ENCODE peak calls at places on chromosome 9, in seven cellular contexts. R, A, S, H, Y, L and Z are unnamed samples.

GRCh38 chr9:133210609-133211008 is 1.6 kb upstream of the OBP2B start:
- DNase-seq in L (no peak), R (peak), A (no peak), H (no peak), S (no peak), Y (no peak), Z (no peak)

GRCh38 chr9:114472765-114473446 is 32.4 kb downstream of the WHRN start:
- DNase-seq in L (no peak), R (no peak), Y (no peak), H (peak), S (no peak), A (no peak), Z (no peak)

GRCh38 chr9:6007770-6008168 is 7.7 kb downstream of the RANBP6 start:
- DNase-seq in R (peak), S (peak), A (peak), Y (peak), H (peak), L (peak), Z (peak)

GRCh38 chr9:36928210-36928609 is 105.9 kb downstream of the PAX5 start:
- DNase-seq in H (no peak), A (no peak), L (no peak), S (no peak), R (no peak), Y (no peak), Z (no peak)

GRCh38 chr9:115058684-115059315 is 59.2 kb downstream of the TNC start:
- DNase-seq in A (no peak), Y (peak), L (peak), S (no peak), H (peak), R (no peak), Z (no peak)

GRCh38 chr9:97176206-97176605 is 131.3 kb upstream of the CCDC180 start:
- DNase-seq in Y (peak), S (no peak), H (peak), L (peak), A (no peak), R (no peak), Z (no peak)

GRCh38 chr9:76932778-76933177 is 26.9 kb upstream of the PRUNE2 start:
- DNase-seq in S (no peak), A (no peak), R (no peak), L (peak), H (no peak), Y (no peak), Z (no peak)

GRCh38 chr9:129613520-129614175 is 7.3 kb downstream of the C9orf50 start:
- DNase-seq in R (no peak), A (no peak), Y (no peak), H (no peak), S (peak), L (no peak), Z (no peak)

GRCh38 chr9:77770340-77770739 is 122.2 kb upstream of the GNA14 start:
- DNase-seq in A (no peak), R (no peak), L (no peak), H (no peak), Y (no peak), S (no peak), Z (no peak)

GRCh38 chr9:90546200-90546599 is 96.4 kb downstream of the DIRAS2 start:
- DNase-seq in L (peak), R (no peak), Y (peak), S (no peak), H (peak), A (no peak), Z (no peak)

GRCh38 chr9:135961277-135961705 is at the start of gene UBAC1:
- DNase-seq in R (peak), H (peak), L (peak), Y (peak), S (peak), A (peak), Z (peak)
- TF ChIP-seq CTCF in R (peak), H (peak), L (peak), Y (no peak), S (peak), A (peak), Z (no peak)

GRCh38 chr9:110066929-110067716 is 140.8 kb downstream of the C9orf152 start:
- DNase-seq in A (no peak), R (no peak), S (no peak), H (no peak), L (peak), Y (no peak), Z (no peak)

GRCh38 chr9:110069326-110070248 is 138.4 kb downstream of the C9orf152 start:
- DNase-seq in R (peak), S (no peak), A (no peak), Y (peak), L (peak), H (peak), Z (no peak)

GRCh38 chr9:110065527-110065926 is 142.4 kb downstream of the C9orf152 start:
- DNase-seq in A (no peak), Y (no peak), S (no peak), L (peak), R (no peak), H (peak), Z (no peak)

GRCh38 chr9:110064721-110065252 is 143.2 kb downstream of the C9orf152 start:
- DNase-seq in Y (no peak), L (no peak), H (no peak), A (no peak), R (no peak), S (peak), Z (no peak)

DNA sequence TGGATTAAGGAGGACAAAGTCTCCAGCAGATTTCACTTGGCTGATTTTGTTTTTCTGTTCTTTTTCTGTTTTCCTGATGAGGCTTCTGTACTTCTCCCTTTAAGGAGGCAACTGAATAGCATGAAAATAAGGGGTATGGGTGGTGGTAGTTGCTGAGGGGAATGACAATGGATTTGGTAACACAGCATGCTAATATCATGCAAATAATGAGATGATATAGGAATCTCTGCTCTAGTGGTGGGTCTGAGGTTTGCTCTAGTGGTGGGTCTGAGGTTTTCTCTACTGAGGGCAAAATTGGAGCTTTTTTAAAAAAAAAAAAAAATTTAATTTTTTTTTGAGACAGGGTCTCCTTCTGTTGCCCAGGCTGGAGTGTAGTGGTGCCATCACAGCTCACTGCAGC is 139.7 kb downstream of the C9orf152 start:
- DNase-seq in Y (no peak), R (no peak), A (no peak), H (no peak), L (no peak), S (no peak), Z (no peak)
- TF ChIP-seq CTCF in Y (no peak), R (no peak), A (no peak), H (no peak), L (peak), S (peak), Z (no peak)

DNA sequence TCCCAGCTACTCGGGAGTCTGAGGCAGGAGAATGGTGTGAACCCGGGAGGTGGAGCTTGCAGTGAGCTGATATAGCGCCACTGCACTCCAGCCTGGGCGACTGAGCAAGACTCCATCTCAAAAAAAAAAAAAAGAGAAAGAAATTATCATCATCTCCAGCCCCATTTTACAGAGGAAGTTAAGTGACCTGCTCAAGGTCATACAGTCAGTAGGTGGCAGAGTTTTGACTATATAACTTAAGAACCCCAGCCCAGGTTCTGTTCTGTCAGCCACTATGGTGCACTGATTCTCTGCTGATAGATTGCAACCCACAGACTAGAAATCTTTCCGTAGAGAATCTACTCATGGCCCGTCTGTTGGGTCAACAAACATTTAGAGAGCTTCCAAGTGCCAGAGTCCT is 25.7 kb upstream of the DENND1A start:
- DNase-seq in R (no peak), L (no peak), S (no peak), A (no peak), Y (no peak), H (no peak), Z (no peak)
- TF ChIP-seq CTCF in R (no peak), L (no peak), S (no peak), A (no peak), Y (no peak), H (no peak), Z (no peak)

GRCh38 chr9:98864257-98865180 is 57.0 kb downstream of the GALNT12 start:
- DNase-seq in R (no peak), Y (no peak), S (peak), H (no peak), A (no peak), L (peak), Z (no peak)

GRCh38 chr9:98861881-98862501 is 54.5 kb downstream of the GALNT12 start:
- DNase-seq in R (no peak), L (peak), Y (peak), H (no peak), A (no peak), S (no peak), Z (no peak)

GRCh38 chr9:98859941-98860340 is 52.5 kb downstream of the GALNT12 start:
- DNase-seq in R (no peak), Y (no peak), L (no peak), S (no peak), A (no peak), H (no peak), Z (no peak)

GRCh38 chr9:98862936-98863335 is 55.5 kb downstream of the GALNT12 start:
- DNase-seq in Y (no peak), S (no peak), H (no peak), R (no peak), L (no peak), A (no peak), Z (no peak)

DNA sequence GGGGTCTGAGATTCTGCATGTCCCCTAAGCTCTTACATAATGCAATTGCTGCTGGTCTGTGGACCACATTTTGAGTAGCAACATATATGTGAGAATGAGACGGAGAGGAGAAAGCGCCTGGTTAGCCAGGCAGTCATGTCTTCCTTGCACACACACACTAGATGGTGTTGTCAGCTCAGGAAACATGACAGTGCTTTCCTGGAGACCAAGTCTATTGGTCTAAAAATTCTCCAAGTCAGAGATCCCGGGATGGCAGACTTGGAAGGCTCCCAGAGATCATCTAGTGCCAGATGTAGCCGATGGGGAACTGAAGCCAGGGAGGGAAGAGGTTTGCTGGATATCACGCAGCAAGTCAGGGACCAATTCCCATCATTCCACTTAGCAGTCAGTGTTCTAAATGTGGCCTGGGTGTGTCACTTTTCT is 53.4 kb downstream of the GALNT12 start:
- DNase-seq in A (peak), R (no peak), S (peak), H (peak), L (peak), Y (peak), Z (no peak)
- TF ChIP-seq CTCF in A (no peak), R (peak), S (peak), H (no peak), L (peak), Y (peak), Z (no peak)

GRCh38 chr9:35666547-35666946 is 1.6 kb upstream of the ARHGEF39 start:
- DNase-seq in A (no peak), S (no peak), R (no peak), H (no peak), Y (no peak), L (no peak), Z (no peak)

GRCh38 chr9:35662437-35662836 is 2.6 kb downstream of the ARHGEF39 start:
- DNase-seq in A (no peak), H (no peak), S (no peak), R (no peak), L (no peak), Y (no peak), Z (no peak)

GRCh38 chr9:35665471-35665818 is 450 bp upstream of the ARHGEF39 start:
- DNase-seq in L (no peak), R (no peak), H (no peak), S (no peak), A (no peak), Y (no peak), Z (no peak)

GRCh38 chr9:35666045-35666444 is 1.1 kb upstream of the ARHGEF39 start:
- DNase-seq in S (no peak), L (peak), R (no peak), A (no peak), Y (no peak), H (no peak), Z (no peak)

DNA sequence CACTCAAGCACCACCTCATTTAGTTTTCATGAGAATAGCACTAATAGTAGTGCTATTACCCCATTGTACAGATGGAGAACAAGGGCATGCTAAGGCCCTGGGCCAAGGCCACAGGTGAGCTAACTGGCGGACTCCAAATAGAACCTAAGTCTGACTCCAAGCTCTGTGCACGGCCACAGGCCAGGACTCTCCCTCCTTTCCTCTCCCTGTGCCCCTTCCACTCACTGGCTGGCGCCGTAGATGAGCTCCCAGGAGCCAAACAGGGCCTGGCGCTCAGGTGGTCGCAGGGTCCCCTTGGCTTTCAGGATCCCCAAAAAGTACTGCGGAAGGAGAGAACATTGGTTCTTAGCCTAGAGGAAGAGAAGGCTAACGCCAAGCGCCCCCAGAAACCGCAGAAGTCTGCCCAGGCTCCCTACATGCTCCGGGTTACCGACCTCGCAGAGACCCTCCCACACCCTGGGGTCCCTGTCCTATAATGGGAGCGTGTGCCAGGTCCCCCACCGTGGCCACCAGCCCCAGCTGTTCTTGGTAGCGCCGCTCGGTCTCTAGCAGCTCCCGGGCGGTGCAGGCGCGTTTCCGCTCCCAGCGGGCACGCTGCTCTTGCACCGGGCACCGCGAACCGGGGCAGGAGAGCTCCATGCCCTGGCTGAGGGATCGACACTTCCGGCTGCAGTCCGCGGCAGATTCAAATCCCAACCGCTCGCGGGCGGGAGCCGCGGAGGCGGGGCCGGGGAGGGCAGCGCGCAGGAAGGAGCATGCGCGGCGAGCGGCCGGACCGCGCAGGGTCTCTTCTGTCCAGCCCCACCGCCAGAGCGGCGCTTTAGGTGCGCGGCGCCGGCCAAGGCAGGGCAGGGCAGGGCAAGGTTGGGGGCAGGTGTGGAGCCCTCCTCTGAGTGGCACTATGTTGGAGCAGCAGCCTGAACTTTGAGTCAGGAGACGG is at the start of gene ARHGEF39:
- DNase-seq in S (peak), H (peak), R (peak), L (peak), A (peak), Y (peak), Z (peak)
- TF ChIP-seq CTCF in S (peak), H (no peak), R (peak), L (no peak), A (no peak), Y (peak), Z (no peak)